ENCODE peak calls at places on chromosomes 4 and X, in four cellular contexts. One of them, this sample, is unnamed.

GRCh38 chrX:2488621-2489285 is 12.0 kb downstream of the DHRSX start:
- DNase-seq in IMR-90: no peak
- DNase-seq in testis: no peak
- DNase-seq in dorsolateral prefrontal cortex: no peak
- DNase-seq in this sample: no peak

GRCh38 chr4:118911162-118911791 is 22.6 kb downstream of the SYNPO2 start:
- DNase-seq in IMR-90: peak; percentile 78
- DNase-seq in testis: no peak
- DNase-seq in dorsolateral prefrontal cortex: no peak
- DNase-seq in this sample: peak; percentile 26

GRCh38 chr4:92091335-92091734 is 212.4 kb upstream of the GRID2 start:
- DNase-seq in IMR-90: no peak
- DNase-seq in testis: no peak
- DNase-seq in dorsolateral prefrontal cortex: no peak
- DNase-seq in this sample: no peak

GRCh38 chr4:79823148-79823763 is 249.8 kb downstream of the ANTXR2 start:
- DNase-seq in IMR-90: peak; percentile 58
- DNase-seq in testis: no peak
- DNase-seq in dorsolateral prefrontal cortex: no peak
- DNase-seq in this sample: peak; percentile 7

GRCh38 chrX:40151211-40152172 is 53.7 kb upstream of the BCOR start:
- DNase-seq in IMR-90: no peak
- DNase-seq in testis: no peak
- DNase-seq in dorsolateral prefrontal cortex: no peak
- DNase-seq in this sample: no peak

GRCh38 chr4:57490520-57490919 is 380.3 kb upstream of the IGFBP7 start:
- DNase-seq in IMR-90: no peak
- DNase-seq in testis: peak; percentile 62
- DNase-seq in dorsolateral prefrontal cortex: no peak
- DNase-seq in this sample: no peak

GRCh38 chr4:89837385-89837995 is 529 bp upstream of the SNCA start:
- DNase-seq in IMR-90: peak; percentile 16
- DNase-seq in testis: peak; percentile 19
- DNase-seq in dorsolateral prefrontal cortex: peak; percentile 58
- DNase-seq in this sample: peak; percentile 18

GRCh38 chrX:10496345-10496965 is 123.9 kb downstream of the MID1 start:
- DNase-seq in IMR-90: peak; percentile 91
- DNase-seq in testis: no peak
- DNase-seq in dorsolateral prefrontal cortex: no peak
- DNase-seq in this sample: peak; percentile 70

GRCh38 chrX:136162827-136163427 is 15.6 kb downstream of the FHL1 start:
- DNase-seq in IMR-90: peak; percentile 43
- DNase-seq in testis: peak; percentile 36
- DNase-seq in dorsolateral prefrontal cortex: peak; percentile 48
- DNase-seq in this sample: peak; percentile 63

GRCh38 chr4:119025916-119026661 is 109.5 kb upstream of the MYOZ2 start:
- DNase-seq in IMR-90: peak; percentile 93
- DNase-seq in testis: no peak
- DNase-seq in dorsolateral prefrontal cortex: no peak
- DNase-seq in this sample: peak; percentile 95

GRCh38 chrX:107205770-107206696 is at the start of the genes DNAAF6 and NUP62CL:
- DNase-seq in IMR-90: no peak
- DNase-seq in testis: peak; percentile 87
- DNase-seq in dorsolateral prefrontal cortex: peak; percentile 46
- DNase-seq in this sample: peak; percentile 7

GRCh38 chr4:48851651-48852050 is 20.8 kb downstream of the OCIAD1 start:
- DNase-seq in IMR-90: no peak
- DNase-seq in testis: no peak
- DNase-seq in dorsolateral prefrontal cortex: no peak
- DNase-seq in this sample: no peak

GRCh38 chr4:163681208-163681821 is 186.8 kb downstream of the TMA16 start:
- DNase-seq in IMR-90: peak; percentile 28
- DNase-seq in testis: peak; percentile 42
- DNase-seq in dorsolateral prefrontal cortex: no peak
- DNase-seq in this sample: peak; percentile 62

GRCh38 chrX:120653000-120653399 is 23.1 kb upstream of the C1GALT1C1 start:
- DNase-seq in IMR-90: no peak
- DNase-seq in testis: no peak
- DNase-seq in dorsolateral prefrontal cortex: no peak
- DNase-seq in this sample: no peak

GRCh38 chrX:107355533-107355932 is 93.9 kb upstream of the FRMPD3 start:
- DNase-seq in IMR-90: no peak
- DNase-seq in testis: no peak
- DNase-seq in dorsolateral prefrontal cortex: no peak
- DNase-seq in this sample: no peak

GRCh38 chr4:39228377-39228776 is 46.0 kb downstream of the WDR19 start:
- DNase-seq in IMR-90: no peak
- DNase-seq in testis: no peak
- DNase-seq in dorsolateral prefrontal cortex: no peak
- DNase-seq in this sample: no peak

GRCh38 chrX:22742174-22742573 is 257.6 kb upstream of the DDX53 start:
- DNase-seq in IMR-90: peak; percentile 81
- DNase-seq in testis: no peak
- DNase-seq in dorsolateral prefrontal cortex: no peak
- DNase-seq in this sample: peak; percentile 91

GRCh38 chrX:21806691-21807090 is 32.7 kb upstream of the MBTPS2 start:
- DNase-seq in IMR-90: peak; percentile 1
- DNase-seq in testis: no peak
- DNase-seq in dorsolateral prefrontal cortex: no peak
- DNase-seq in this sample: peak; percentile 39

DNA sequence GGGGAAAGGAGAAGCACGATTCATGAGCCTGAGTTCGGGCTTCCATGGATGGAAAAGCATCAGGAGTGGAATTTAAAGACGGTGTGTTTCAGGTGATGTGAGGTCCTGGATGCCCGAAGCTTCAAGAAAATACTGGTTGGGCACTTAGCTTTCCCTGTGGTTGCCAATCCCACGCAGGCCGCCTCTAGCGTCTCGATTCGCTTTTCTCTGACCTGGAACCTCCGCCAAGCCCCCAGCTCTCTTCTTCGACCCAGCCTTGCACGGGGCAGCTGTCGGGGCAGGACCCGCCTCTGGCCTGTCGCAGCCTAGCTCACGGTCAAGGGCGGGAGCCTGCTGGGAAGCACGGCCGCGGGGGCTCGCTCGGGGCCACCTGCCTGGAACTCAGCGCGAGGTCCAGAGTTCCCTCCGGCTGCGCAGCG is 308 bp upstream of the TLR2 start:
- DNase-seq in IMR-90: no peak
- DNase-seq in testis: peak; percentile 63
- DNase-seq in dorsolateral prefrontal cortex: no peak
- DNase-seq in this sample: no peak
- H3K4me3 ChIP-seq in IMR-90: peak overlapping the region; percentile 35
- H3K4me3 ChIP-seq in testis: peak overlapping the region; percentile 56
- H3K4me3 ChIP-seq in dorsolateral prefrontal cortex: peak overlapping the region; percentile 66
- H3K4me3 ChIP-seq in this sample: peak overlapping the region; percentile 52

GRCh38 chrX:150980711-150981110 is 2.4 kb upstream of the HMGB3 start:
- DNase-seq in IMR-90: no peak
- DNase-seq in testis: no peak
- DNase-seq in dorsolateral prefrontal cortex: no peak
- DNase-seq in this sample: no peak

GRCh38 chrX:150982786-150983525 is at the start of gene HMGB3:
- DNase-seq in IMR-90: peak; percentile 86
- DNase-seq in testis: peak; percentile 95
- DNase-seq in dorsolateral prefrontal cortex: peak; percentile 84
- DNase-seq in this sample: peak; percentile 88

GRCh38 chrX:150982235-150982785 is 825 bp upstream of the HMGB3 start:
- DNase-seq in IMR-90: no peak
- DNase-seq in testis: no peak
- DNase-seq in dorsolateral prefrontal cortex: no peak
- DNase-seq in this sample: no peak

GRCh38 chrX:150984164-150984824 is 1.2 kb downstream of the HMGB3 start:
- DNase-seq in IMR-90: no peak
- DNase-seq in testis: no peak
- DNase-seq in dorsolateral prefrontal cortex: no peak
- DNase-seq in this sample: no peak

DNA sequence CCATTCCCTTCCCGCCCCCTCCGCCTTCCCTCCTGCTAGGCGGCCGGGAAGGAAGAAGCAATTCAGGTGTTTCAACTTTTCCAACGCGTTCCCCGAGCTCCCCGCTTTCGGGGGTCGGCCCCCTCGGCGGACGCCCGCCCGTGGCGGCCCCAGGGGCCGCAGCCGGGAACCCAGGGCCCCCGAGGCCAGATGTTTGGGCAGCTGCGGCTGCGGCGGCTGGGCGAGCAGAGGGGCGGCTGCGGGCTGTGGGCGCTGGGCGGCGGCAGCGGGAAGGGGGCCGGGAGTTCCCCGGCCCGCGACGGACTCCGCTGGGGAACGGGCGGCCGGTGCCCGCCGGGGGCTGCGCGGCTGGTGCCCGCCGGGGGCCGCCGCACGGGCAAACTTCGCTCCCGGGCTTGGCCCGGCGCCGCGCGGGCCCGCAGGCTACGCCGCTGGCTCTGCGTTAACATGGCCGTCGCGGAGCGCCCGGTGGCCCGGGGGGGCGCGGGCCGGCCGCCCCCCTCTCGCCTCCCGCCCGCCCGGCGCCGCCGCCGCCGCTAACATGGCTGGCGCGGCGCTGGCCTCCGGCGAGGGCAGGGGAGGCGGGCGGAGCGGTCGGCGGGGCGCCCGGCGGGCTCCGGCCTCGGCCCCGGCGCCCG is 510 bp downstream of the HMGB3 start:
- DNase-seq in IMR-90: no peak
- DNase-seq in testis: no peak
- DNase-seq in dorsolateral prefrontal cortex: no peak
- DNase-seq in this sample: no peak
- H3K4me3 ChIP-seq in IMR-90: peak overlapping the region; percentile 56
- H3K4me3 ChIP-seq in testis: peak overlapping the region; percentile 46
- H3K4me3 ChIP-seq in dorsolateral prefrontal cortex: peak overlapping the region; percentile 60
- H3K4me3 ChIP-seq in this sample: peak overlapping the region; percentile 31

DNA sequence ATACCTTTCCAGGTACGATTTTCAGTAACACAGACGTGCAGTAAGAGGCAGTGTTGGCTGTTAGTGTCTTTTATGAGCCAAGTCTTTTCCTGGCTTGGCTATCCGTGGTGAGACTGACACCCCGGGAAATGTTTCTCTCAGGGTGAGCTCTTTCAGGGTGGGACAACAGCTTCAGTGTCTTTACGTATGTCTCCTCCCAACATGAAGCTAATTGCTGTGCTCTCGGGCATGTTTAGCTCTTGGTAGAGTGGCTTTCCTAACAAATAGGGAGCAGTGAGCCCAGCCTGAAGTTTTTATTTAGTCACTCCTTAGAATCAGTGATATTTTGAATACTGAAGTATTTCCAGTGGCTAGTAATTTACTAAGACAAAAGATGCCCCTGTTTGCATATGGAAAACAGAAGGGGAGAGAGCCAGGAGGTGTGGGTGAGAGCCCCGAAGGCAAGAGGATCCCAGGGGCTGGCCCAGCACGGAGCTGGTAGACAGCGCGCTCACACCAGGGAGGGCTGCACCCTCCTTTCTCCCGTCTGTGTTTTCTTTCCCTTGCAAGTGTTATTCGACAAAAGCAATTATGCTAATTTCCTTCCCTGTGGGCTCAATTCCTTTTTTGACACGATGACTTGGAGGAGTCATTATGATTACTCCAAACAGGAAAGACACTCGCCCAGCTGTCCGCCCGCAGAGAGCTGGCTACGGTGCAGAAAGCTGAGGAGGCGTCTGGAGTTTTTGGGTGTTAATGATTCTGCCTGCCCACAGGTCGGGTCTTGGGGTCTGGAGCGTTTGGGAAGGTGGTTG is 47.7 kb downstream of the PDGFRA start:
- DNase-seq in IMR-90: no peak
- DNase-seq in testis: no peak
- DNase-seq in dorsolateral prefrontal cortex: no peak
- DNase-seq in this sample: no peak
- H3K4me3 ChIP-seq in IMR-90: no peak overlapping the region
- H3K4me3 ChIP-seq in testis: no peak overlapping the region
- H3K4me3 ChIP-seq in dorsolateral prefrontal cortex: no peak overlapping the region
- H3K4me3 ChIP-seq in this sample: no peak overlapping the region

GRCh38 chrX:131577999-131578734 is 34.3 kb downstream of the OR13H1 start:
- DNase-seq in IMR-90: no peak
- DNase-seq in testis: no peak
- DNase-seq in dorsolateral prefrontal cortex: no peak
- DNase-seq in this sample: no peak

GRCh38 chrX:131572372-131573014 is 28.6 kb downstream of the OR13H1 start:
- DNase-seq in IMR-90: no peak
- DNase-seq in testis: no peak
- DNase-seq in dorsolateral prefrontal cortex: no peak
- DNase-seq in this sample: no peak

GRCh38 chrX:131577433-131577832 is 33.6 kb downstream of the OR13H1 start:
- DNase-seq in IMR-90: no peak
- DNase-seq in testis: no peak
- DNase-seq in dorsolateral prefrontal cortex: no peak
- DNase-seq in this sample: no peak
- H3K4me3 ChIP-seq in IMR-90: no peak overlapping the region
- H3K4me3 ChIP-seq in testis: no peak overlapping the region
- H3K4me3 ChIP-seq in dorsolateral prefrontal cortex: no peak overlapping the region
- H3K4me3 ChIP-seq in this sample: no peak overlapping the region

This sample was measured in fibroblast of mammary gland.